ENCODE peak calls at places on chromosomes 4 and X, in seven cellular contexts. H is iPS DF 6.9, Q is nucleus accumbens, B is EL, G is globus pallidus, Z is HFF-Myc, K is ELR. W is an unnamed sample.

GRCh38 chrX:104085919-104086318 is 9.9 kb upstream of the TMSB15C start:
- DNase-seq in H (no peak), Q (no peak), B (no peak), G (no peak), Z (no peak), K (no peak), W (no peak)

GRCh38 chr4:114479595-114479994 is 119.0 kb upstream of the UGT8 start:
- DNase-seq in H (no peak), Q (no peak), B (no peak), G (no peak), Z (no peak), K (no peak), W (no peak)

GRCh38 chr4:139900964-139901376 is 235.4 kb downstream of the MGST2 start:
- DNase-seq in H (no peak), Q (peak; percentile 17), B (no peak), G (no peak), Z (no peak), K (peak; percentile 57), W (no peak)

GRCh38 chrX:132433001-132433400 is 55.8 kb downstream of the MBNL3 start:
- DNase-seq in H (no peak), Q (no peak), B (no peak), G (no peak), Z (no peak), K (no peak), W (no peak)

GRCh38 chr4:47804598-47804997 is 33.3 kb downstream of the CORIN start:
- DNase-seq in H (no peak), Q (no peak), B (no peak), G (no peak), Z (no peak), K (no peak), W (no peak)

GRCh38 chrX:55489315-55490009 is at the start of gene USP51:
- DNase-seq in H (no peak), Q (peak; percentile 31), B (peak; percentile 0), G (peak; percentile 54), Z (no peak), K (peak; percentile 12), W (no peak)

GRCh38 chr4:82293304-82293703 is 80.5 kb downstream of the HNRNPD start:
- DNase-seq in H (no peak), Q (no peak), B (no peak), G (no peak), Z (no peak), K (no peak), W (no peak)

GRCh38 chr4:33941854-33942253 is 2302.5 kb downstream of the ARAP2 start:
- DNase-seq in H (no peak), Q (no peak), B (no peak), G (no peak), Z (no peak), K (no peak), W (no peak)

GRCh38 chrX:17412692-17413091 is 37.7 kb downstream of the NHS start:
- DNase-seq in H (no peak), Q (no peak), B (peak; percentile 81), G (no peak), Z (peak; percentile 52), K (peak; percentile 92), W (no peak)

GRCh38 chr4:103010827-103011226 is 8.7 kb downstream of the SLC9B1 start:
- DNase-seq in H (no peak), Q (no peak), B (no peak), G (no peak), Z (no peak), K (no peak), W (no peak)

W was measured in T-cell.